ENCODE peak calls at places on chromosomes 16 and 17, in five cellular contexts. Y is left ventricle myocardium inferior, A is epithelial cell of prostate, V is left cardiac atrium, R is body of pancreas. J is an unnamed sample.

GRCh38 chr17:76562734-76563148 is 22.9 kb downstream of the PRCD start:
- DNase-seq in A (no peak), V (peak), R (no peak), Y (no peak), J (no peak)

GRCh38 chr16:2771496-2772402 is 5.3 kb downstream of the ELOB start:
- DNase-seq in R (no peak), Y (no peak), V (peak), A (no peak), J (no peak)

GRCh38 chr17:72287586-72287985 is 166.8 kb downstream of the SOX9 start:
- DNase-seq in Y (no peak), R (peak), V (no peak), A (no peak), J (peak)

GRCh38 chr16:15604460-15605390 is 38.2 kb downstream of the MARF1 start:
- DNase-seq in Y (no peak), A (no peak), V (no peak), R (no peak), J (no peak)

GRCh38 chr17:37176683-37177082 is 199.1 kb upstream of the C17orf78 start:
- DNase-seq in R (no peak), Y (no peak), A (peak), V (no peak), J (no peak)

GRCh38 chr16:47037746-47038458 is 64.4 kb upstream of the DNAJA2 start:
- DNase-seq in R (peak), A (no peak), Y (peak), V (peak), J (peak)

GRCh38 chr17:7750321-7750821 is 32.8 kb downstream of the DNAH2 start:
- DNase-seq in R (no peak), Y (no peak), A (no peak), V (no peak), J (no peak)

GRCh38 chr17:42759982-42760651 is 910 bp upstream of the RAMP2 start:
- DNase-seq in Y (no peak), V (no peak), R (no peak), A (no peak), J (no peak)

GRCh38 chr16:55494994-55495421 is 13.9 kb upstream of the LPCAT2 start:
- DNase-seq in V (no peak), Y (no peak), A (peak), R (peak), J (no peak)

GRCh38 chr17:78396436-78397335 is 18.2 kb downstream of the PGS1 start:
- DNase-seq in V (peak), A (no peak), R (peak), Y (peak), J (peak)

GRCh38 chr17:39002991-39003715 is 36.0 kb upstream of the FBXO47 start:
- DNase-seq in R (peak), A (no peak), Y (peak), V (peak), J (no peak)

GRCh38 chr16:5027575-5028235 is 6.0 kb downstream of the NAGPA start:
- DNase-seq in Y (no peak), A (no peak), V (no peak), R (no peak), J (no peak)

GRCh38 chr17:51166987-51167931 is 1.0 kb downstream of the NME2 start:
- DNase-seq in V (peak), R (peak), A (no peak), Y (peak), J (no peak)

GRCh38 chr16:84024854-84025253 is 17.7 kb downstream of the SLC38A8 start:
- DNase-seq in V (no peak), Y (no peak), R (no peak), A (peak), J (no peak)

GRCh38 chr17:13182450-13182849 is 164.6 kb upstream of the ELAC2 start:
- DNase-seq in A (no peak), R (no peak), V (no peak), Y (no peak), J (peak)

GRCh38 chr16:30786936-30787612 is at the start of gene ZNF629:
- DNase-seq in V (peak), Y (peak), A (no peak), R (peak), J (no peak)

GRCh38 chr16:553601-554296 is 6.4 kb upstream of the PRR35 start:
- DNase-seq in R (no peak), Y (no peak), V (no peak), A (no peak), J (no peak)

GRCh38 chr17:58005031-58005727 is 1.9 kb downstream of the SRSF1 start:
- DNase-seq in R (no peak), V (no peak), A (no peak), Y (no peak), J (no peak)

GRCh38 chr17:82022310-82022980 is at the start of gene CENPX:
- DNase-seq in V (no peak), A (no peak), R (no peak), Y (no peak), J (no peak)

GRCh38 chr17:32385121-32385520 is 35.2 kb downstream of the ZNF207 start:
- DNase-seq in R (no peak), A (no peak), Y (no peak), V (no peak), J (no peak)